ENCODE peak calls at places on chromosomes 6 and 20, in ten cellular contexts. One of them, this sample, is unnamed.

GRCh38 chr20:4283011-4283410 is 267.7 kb upstream of the RNF24 start:
- DNase-seq in ovary: no peak
- DNase-seq in heart right ventricle: no peak
- DNase-seq in cardiac septum: no peak
- DNase-seq in IMR-90: no peak
- DNase-seq in left lung: no peak
- DNase-seq in adrenal gland: no peak
- DNase-seq in stromal cell of bone marrow: no peak
- DNase-seq in GF-D8: no peak
- DNase-seq in activated CD4-positive, alpha-beta T cell treated with anti-CD3 and anti-CD28 coated beads for 36 hours: no peak
- DNase-seq in this sample: no peak

GRCh38 chr6:31473780-31474725 is 23.9 kb upstream of the MICB start:
- DNase-seq in ovary: no peak
- DNase-seq in heart right ventricle: no peak
- DNase-seq in cardiac septum: no peak
- DNase-seq in IMR-90: peak
- DNase-seq in left lung: no peak
- DNase-seq in adrenal gland: peak
- DNase-seq in stromal cell of bone marrow: peak
- DNase-seq in GF-D8: no peak
- DNase-seq in activated CD4-positive, alpha-beta T cell treated with anti-CD3 and anti-CD28 coated beads for 36 hours: no peak
- DNase-seq in this sample: no peak

GRCh38 chr6:45730232-45730631 is 285.4 kb downstream of the CLIC5 start:
- DNase-seq in ovary: no peak
- DNase-seq in heart right ventricle: peak
- DNase-seq in cardiac septum: no peak
- DNase-seq in IMR-90: no peak
- DNase-seq in left lung: no peak
- DNase-seq in adrenal gland: no peak
- DNase-seq in stromal cell of bone marrow: no peak
- DNase-seq in GF-D8: no peak
- DNase-seq in activated CD4-positive, alpha-beta T cell treated with anti-CD3 and anti-CD28 coated beads for 36 hours: no peak
- DNase-seq in this sample: no peak

GRCh38 chr6:1797801-1798200 is 188.1 kb downstream of the FOXC1 start:
- DNase-seq in ovary: no peak
- DNase-seq in heart right ventricle: no peak
- DNase-seq in cardiac septum: no peak
- DNase-seq in IMR-90: peak
- DNase-seq in left lung: no peak
- DNase-seq in adrenal gland: no peak
- DNase-seq in stromal cell of bone marrow: no peak
- DNase-seq in GF-D8: no peak
- DNase-seq in activated CD4-positive, alpha-beta T cell treated with anti-CD3 and anti-CD28 coated beads for 36 hours: no peak
- DNase-seq in this sample: no peak

GRCh38 chr6:99521557-99522286 is 6.5 kb upstream of the USP45 start:
- DNase-seq in ovary: peak
- DNase-seq in heart right ventricle: no peak
- DNase-seq in cardiac septum: no peak
- DNase-seq in IMR-90: peak
- DNase-seq in left lung: no peak
- DNase-seq in adrenal gland: peak
- DNase-seq in stromal cell of bone marrow: no peak
- DNase-seq in GF-D8: no peak
- DNase-seq in activated CD4-positive, alpha-beta T cell treated with anti-CD3 and anti-CD28 coated beads for 36 hours: no peak
- DNase-seq in this sample: peak

GRCh38 chr6:34459899-34460593 is 5.8 kb upstream of the PACSIN1 start:
- DNase-seq in ovary: no peak
- DNase-seq in heart right ventricle: peak
- DNase-seq in cardiac septum: no peak
- DNase-seq in IMR-90: peak
- DNase-seq in left lung: no peak
- DNase-seq in adrenal gland: peak
- DNase-seq in stromal cell of bone marrow: peak
- DNase-seq in GF-D8: no peak
- DNase-seq in activated CD4-positive, alpha-beta T cell treated with anti-CD3 and anti-CD28 coated beads for 36 hours: peak
- DNase-seq in this sample: peak

GRCh38 chr6:63689421-63689820 is 53.8 kb downstream of the PHF3 start:
- DNase-seq in ovary: no peak
- DNase-seq in heart right ventricle: no peak
- DNase-seq in cardiac septum: no peak
- DNase-seq in IMR-90: no peak
- DNase-seq in left lung: no peak
- DNase-seq in adrenal gland: no peak
- DNase-seq in stromal cell of bone marrow: no peak
- DNase-seq in GF-D8: no peak
- DNase-seq in activated CD4-positive, alpha-beta T cell treated with anti-CD3 and anti-CD28 coated beads for 36 hours: no peak
- DNase-seq in this sample: no peak

GRCh38 chr6:157908369-157909281 is 73.0 kb upstream of the SYNJ2 start:
- DNase-seq in ovary: no peak
- DNase-seq in heart right ventricle: no peak
- DNase-seq in cardiac septum: no peak
- DNase-seq in IMR-90: no peak
- DNase-seq in left lung: no peak
- DNase-seq in adrenal gland: no peak
- DNase-seq in stromal cell of bone marrow: no peak
- DNase-seq in GF-D8: no peak
- DNase-seq in activated CD4-positive, alpha-beta T cell treated with anti-CD3 and anti-CD28 coated beads for 36 hours: no peak
- DNase-seq in this sample: peak

GRCh38 chr6:107448776-107449175 is 10.6 kb downstream of the PDSS2 start:
- DNase-seq in ovary: no peak
- DNase-seq in heart right ventricle: no peak
- DNase-seq in cardiac septum: no peak
- DNase-seq in IMR-90: no peak
- DNase-seq in left lung: no peak
- DNase-seq in adrenal gland: no peak
- DNase-seq in stromal cell of bone marrow: no peak
- DNase-seq in GF-D8: no peak
- DNase-seq in activated CD4-positive, alpha-beta T cell treated with anti-CD3 and anti-CD28 coated beads for 36 hours: no peak
- DNase-seq in this sample: no peak

GRCh38 chr6:106446287-106446885 is 85.9 kb downstream of the CRYBG1 start:
- DNase-seq in ovary: no peak
- DNase-seq in heart right ventricle: no peak
- DNase-seq in cardiac septum: no peak
- DNase-seq in IMR-90: peak
- DNase-seq in left lung: no peak
- DNase-seq in adrenal gland: no peak
- DNase-seq in stromal cell of bone marrow: no peak
- DNase-seq in GF-D8: peak
- DNase-seq in activated CD4-positive, alpha-beta T cell treated with anti-CD3 and anti-CD28 coated beads for 36 hours: no peak
- DNase-seq in this sample: peak

GRCh38 chr20:37567671-37568588 is 40.3 kb upstream of the BLCAP start:
- DNase-seq in ovary: no peak
- DNase-seq in heart right ventricle: no peak
- DNase-seq in cardiac septum: peak
- DNase-seq in IMR-90: no peak
- DNase-seq in left lung: no peak
- DNase-seq in adrenal gland: peak
- DNase-seq in stromal cell of bone marrow: no peak
- DNase-seq in GF-D8: peak
- DNase-seq in activated CD4-positive, alpha-beta T cell treated with anti-CD3 and anti-CD28 coated beads for 36 hours: no peak
- DNase-seq in this sample: peak

GRCh38 chr6:119479860-119480655 is 130.5 kb upstream of the MAN1A1 start:
- DNase-seq in ovary: no peak
- DNase-seq in heart right ventricle: no peak
- DNase-seq in cardiac septum: no peak
- DNase-seq in IMR-90: peak
- DNase-seq in left lung: no peak
- DNase-seq in adrenal gland: no peak
- DNase-seq in stromal cell of bone marrow: peak
- DNase-seq in GF-D8: no peak
- DNase-seq in activated CD4-positive, alpha-beta T cell treated with anti-CD3 and anti-CD28 coated beads for 36 hours: no peak
- DNase-seq in this sample: peak

GRCh38 chr20:9615118-9615517 is 100.7 kb downstream of the LAMP5 start:
- DNase-seq in ovary: no peak
- DNase-seq in heart right ventricle: no peak
- DNase-seq in cardiac septum: no peak
- DNase-seq in IMR-90: no peak
- DNase-seq in left lung: no peak
- DNase-seq in adrenal gland: no peak
- DNase-seq in stromal cell of bone marrow: no peak
- DNase-seq in GF-D8: no peak
- DNase-seq in activated CD4-positive, alpha-beta T cell treated with anti-CD3 and anti-CD28 coated beads for 36 hours: no peak
- DNase-seq in this sample: no peak

GRCh38 chr20:14334306-14334930 is 3.0 kb downstream of the FLRT3 start:
- DNase-seq in ovary: peak
- DNase-seq in heart right ventricle: no peak
- DNase-seq in cardiac septum: no peak
- DNase-seq in IMR-90: peak
- DNase-seq in left lung: no peak
- DNase-seq in adrenal gland: peak
- DNase-seq in stromal cell of bone marrow: peak
- DNase-seq in GF-D8: no peak
- DNase-seq in activated CD4-positive, alpha-beta T cell treated with anti-CD3 and anti-CD28 coated beads for 36 hours: no peak
- DNase-seq in this sample: no peak

GRCh38 chr6:29975561-29975907 is 33.2 kb downstream of the HLA-A start:
- DNase-seq in ovary: no peak
- DNase-seq in heart right ventricle: no peak
- DNase-seq in cardiac septum: no peak
- DNase-seq in IMR-90: no peak
- DNase-seq in left lung: no peak
- DNase-seq in adrenal gland: no peak
- DNase-seq in stromal cell of bone marrow: no peak
- DNase-seq in GF-D8: no peak
- DNase-seq in activated CD4-positive, alpha-beta T cell treated with anti-CD3 and anti-CD28 coated beads for 36 hours: peak
- DNase-seq in this sample: no peak

GRCh38 chr20:58310291-58310782 is 822 bp downstream of the RAB22A start:
- DNase-seq in ovary: no peak
- DNase-seq in heart right ventricle: no peak
- DNase-seq in cardiac septum: no peak
- DNase-seq in IMR-90: peak
- DNase-seq in left lung: no peak
- DNase-seq in adrenal gland: no peak
- DNase-seq in stromal cell of bone marrow: no peak
- DNase-seq in GF-D8: no peak
- DNase-seq in activated CD4-positive, alpha-beta T cell treated with anti-CD3 and anti-CD28 coated beads for 36 hours: no peak
- DNase-seq in this sample: peak

GRCh38 chr6:4656106-4656505 is 120.1 kb upstream of the CDYL start:
- DNase-seq in ovary: no peak
- DNase-seq in heart right ventricle: no peak
- DNase-seq in cardiac septum: no peak
- DNase-seq in IMR-90: no peak
- DNase-seq in left lung: no peak
- DNase-seq in adrenal gland: no peak
- DNase-seq in stromal cell of bone marrow: no peak
- DNase-seq in GF-D8: no peak
- DNase-seq in activated CD4-positive, alpha-beta T cell treated with anti-CD3 and anti-CD28 coated beads for 36 hours: no peak
- DNase-seq in this sample: no peak

GRCh38 chr6:146997062-146997461 is 207.2 kb upstream of the STXBP5 start:
- DNase-seq in ovary: no peak
- DNase-seq in heart right ventricle: no peak
- DNase-seq in cardiac septum: no peak
- DNase-seq in IMR-90: peak
- DNase-seq in left lung: no peak
- DNase-seq in adrenal gland: no peak
- DNase-seq in stromal cell of bone marrow: no peak
- DNase-seq in GF-D8: no peak
- DNase-seq in activated CD4-positive, alpha-beta T cell treated with anti-CD3 and anti-CD28 coated beads for 36 hours: no peak
- DNase-seq in this sample: no peak

This sample was measured in MV-4-11.